ENCODE peak calls at places on chromosomes 11 and 22, in seven cellular contexts. U, A, T, G, R, L and Y are unnamed samples.

GRCh38 chr11:33478111-33478573 is 221.0 kb downstream of the HIPK3 start:
- DNase-seq in U (no peak), A (no peak), T (no peak), G (no peak), R (no peak), L (no peak), Y (no peak)

GRCh38 chr22:42299586-42300285 is 29.3 kb upstream of the TCF20 start:
- DNase-seq in U (peak; percentile 60), A (no peak), T (no peak), G (no peak), R (no peak), L (no peak), Y (no peak)

GRCh38 chr22:31144223-31144622 is 3.9 kb upstream of the PLA2G3 start:
- DNase-seq in U (no peak), A (peak; percentile 59), T (no peak), G (peak; percentile 15), R (no peak), L (no peak), Y (no peak)

GRCh38 chr11:1741741-1742140 is 8.7 kb downstream of the IFITM10 start:
- DNase-seq in U (no peak), A (no peak), T (no peak), G (no peak), R (no peak), L (no peak), Y (no peak)

GRCh38 chr11:108929241-108929640 is 264.4 kb downstream of the DDX10 start:
- DNase-seq in U (no peak), A (peak; percentile 93), T (peak; percentile 92), G (peak; percentile 98), R (no peak), L (peak; percentile 92), Y (no peak)

GRCh38 chr11:2778630-2779498 is 79.1 kb upstream of the KCNQ1OT1 start:
- DNase-seq in U (no peak), A (peak; percentile 30), T (peak; percentile 26), G (peak; percentile 65), R (no peak), L (peak; percentile 90), Y (peak; percentile 2)

GRCh38 chr11:67266424-67267187 is at the start of gene GRK2:
- DNase-seq in U (peak; percentile 55), A (no peak), T (peak; percentile 60), G (no peak), R (peak; percentile 63), L (peak; percentile 58), Y (peak; percentile 50)

GRCh38 chr11:96241351-96241841 is 101.6 kb downstream of the MAML2 start:
- DNase-seq in U (no peak), A (no peak), T (peak; percentile 22), G (no peak), R (no peak), L (no peak), Y (no peak)

GRCh38 chr11:77205467-77206263 is 77.6 kb downstream of the MYO7A start:
- DNase-seq in U (no peak), A (no peak), T (no peak), G (no peak), R (no peak), L (no peak), Y (peak; percentile 2)

GRCh38 chr11:75582935-75583709 is 21.1 kb downstream of the SERPINH1 start:
- DNase-seq in U (peak; percentile 66), A (no peak), T (peak; percentile 53), G (peak; percentile 60), R (peak; percentile 79), L (peak; percentile 73), Y (peak; percentile 88)

GRCh38 chr11:46348566-46348981 is 1.3 kb downstream of the DGKZ start:
- DNase-seq in U (no peak), A (no peak), T (no peak), G (no peak), R (no peak), L (no peak), Y (no peak)

GRCh38 chr11:32751381-32751780 is 43.1 kb downstream of the CCDC73 start:
- DNase-seq in U (no peak), A (no peak), T (no peak), G (no peak), R (no peak), L (no peak), Y (no peak)

GRCh38 chr11:1403721-1404460 is 14.2 kb downstream of the BRSK2 start:
- DNase-seq in U (no peak), A (no peak), T (no peak), G (no peak), R (no peak), L (no peak), Y (no peak)

GRCh38 chr11:5362017-5362625 is 10.8 kb downstream of the OR51B6 start:
- DNase-seq in U (no peak), A (no peak), T (no peak), G (peak; percentile 59), R (no peak), L (peak; percentile 9), Y (no peak)

GRCh38 chr11:4697583-4697982 is at the start of gene OR51E2:
- DNase-seq in U (no peak), A (peak; percentile 8), T (no peak), G (peak; percentile 2), R (no peak), L (no peak), Y (no peak)

GRCh38 chr11:112697371-112697770 is 263.8 kb upstream of the NCAM1 start:
- DNase-seq in U (no peak), A (no peak), T (no peak), G (no peak), R (no peak), L (no peak), Y (no peak)

GRCh38 chr11:59641156-59641555 is 25.6 kb upstream of the OSBP start:
- DNase-seq in U (no peak), A (no peak), T (no peak), G (no peak), R (no peak), L (no peak), Y (no peak)

GRCh38 chr22:40534379-40535188 is 101.9 kb downstream of the MRTFA start:
- DNase-seq in U (no peak), A (peak; percentile 52), T (no peak), G (peak; percentile 67), R (no peak), L (peak; percentile 57), Y (no peak)

GRCh38 chr11:20158597-20159257 is 1.5 kb downstream of the DBX1 start:
- DNase-seq in U (no peak), A (peak; percentile 44), T (peak; percentile 28), G (peak; percentile 47), R (peak; percentile 44), L (peak; percentile 76), Y (peak; percentile 81)

GRCh38 chr11:60880189-60880588 is 12.8 kb downstream of the ZP1 start:
- DNase-seq in U (no peak), A (no peak), T (no peak), G (no peak), R (no peak), L (no peak), Y (no peak)

GRCh38 chr22:46830001-46830715 is 67.7 kb downstream of the TBC1D22A start:
- DNase-seq in U (no peak), A (peak; percentile 14), T (peak; percentile 69), G (peak; percentile 77), R (no peak), L (peak; percentile 53), Y (no peak)

GRCh38 chr22:46830841-46831240 is 68.4 kb downstream of the TBC1D22A start:
- DNase-seq in U (no peak), A (no peak), T (peak; percentile 24), G (no peak), R (no peak), L (no peak), Y (no peak)

GRCh38 chr22:46835693-46836092 is 73.2 kb downstream of the TBC1D22A start:
- DNase-seq in U (no peak), A (no peak), T (no peak), G (no peak), R (no peak), L (no peak), Y (no peak)

GRCh38 chr22:46835288-46835687 is 72.8 kb downstream of the TBC1D22A start:
- DNase-seq in U (no peak), A (no peak), T (no peak), G (no peak), R (no peak), L (no peak), Y (no peak)

GRCh38 chr22:46833228-46833627 is 70.8 kb downstream of the TBC1D22A start:
- DNase-seq in U (no peak), A (peak; percentile 20), T (peak; percentile 44), G (peak; percentile 28), R (no peak), L (peak; percentile 47), Y (peak; percentile 44)
- TF ChIP-seq CTCF in U (no peak), A (peak; percentile 24), T (no peak), G (peak; percentile 39), R (no peak), L (peak; percentile 31), Y (no peak)

DNA sequence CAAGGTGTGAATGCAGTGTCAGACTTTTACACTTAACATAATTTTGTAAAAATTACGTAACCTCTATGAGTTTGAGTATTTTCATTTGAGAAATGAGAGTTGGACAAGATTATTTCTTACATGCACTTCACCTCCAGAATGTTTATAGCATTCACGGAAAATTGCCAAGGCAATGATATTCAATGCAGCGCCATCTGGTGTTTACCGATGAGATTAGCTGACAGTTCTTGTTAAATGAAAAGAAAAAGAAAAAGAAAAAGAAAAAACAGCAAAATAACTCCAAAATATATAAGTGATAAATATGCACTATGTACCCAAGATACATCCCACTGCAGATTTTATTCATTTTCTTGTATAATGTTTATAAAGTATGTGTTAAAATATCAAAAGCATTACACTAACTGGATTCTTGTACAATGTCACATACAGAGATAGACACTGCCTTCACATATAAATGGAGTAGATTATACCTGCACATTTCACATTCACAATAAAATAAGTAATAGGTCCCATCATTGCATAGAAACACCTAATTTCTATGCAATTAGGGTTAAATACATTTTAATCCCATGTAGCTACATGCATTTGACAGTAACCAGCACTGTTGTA is 976.3 kb upstream of the FAT3 start:
- DNase-seq in U (no peak), A (peak; percentile 29), T (peak; percentile 57), G (no peak), R (no peak), L (peak; percentile 53), Y (peak; percentile 35)
- TF ChIP-seq CTCF in U (no peak), A (peak; percentile 71), T (peak; percentile 75), G (peak; percentile 71), R (peak; percentile 61), L (peak; percentile 47), Y (peak; percentile 78)

DNA sequence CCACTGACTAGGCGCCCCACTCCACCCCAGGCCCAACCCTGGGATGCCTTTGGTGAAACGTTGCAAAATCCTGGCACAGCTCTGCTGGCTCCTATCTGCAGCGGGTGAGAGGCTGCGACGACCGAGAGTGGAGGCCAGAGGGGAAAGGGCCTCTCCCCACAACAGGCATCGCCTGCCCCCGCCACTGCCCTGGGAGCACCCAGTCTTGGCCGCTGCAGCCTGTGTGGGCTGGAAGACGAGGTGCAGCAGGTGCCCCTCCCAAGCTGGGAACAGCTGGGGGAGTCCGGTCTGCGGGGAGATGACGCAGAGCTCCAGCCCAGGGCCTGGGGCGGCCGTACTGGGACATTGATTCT is 4.2 kb upstream of the PIM3 start:
- DNase-seq in U (peak; percentile 15), A (no peak), T (no peak), G (no peak), R (no peak), L (no peak), Y (no peak)
- TF ChIP-seq CTCF in U (no peak), A (no peak), T (no peak), G (no peak), R (no peak), L (no peak), Y (no peak)

DNA sequence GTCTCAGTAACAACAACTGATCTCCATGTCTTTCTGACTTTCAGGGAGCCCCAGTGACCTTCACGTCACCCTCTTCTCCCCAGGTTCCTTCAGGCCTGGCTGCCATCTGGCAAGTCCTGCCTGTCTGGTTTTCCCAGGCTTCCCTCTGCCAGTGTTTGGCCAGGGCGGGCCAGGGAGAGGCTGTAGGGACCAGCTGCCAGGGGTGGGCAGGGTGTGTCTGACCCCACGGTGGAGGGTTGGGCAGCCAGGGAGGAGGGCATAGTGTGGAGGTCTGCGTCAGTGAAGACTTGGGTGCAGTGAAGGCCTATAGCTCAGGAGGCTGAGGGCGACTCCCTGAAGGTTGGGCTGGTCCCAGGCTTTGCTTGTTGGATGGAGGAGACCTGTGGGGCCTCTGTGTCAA is 11.9 kb upstream of the MRGPRX2 start:
- DNase-seq in U (no peak), A (no peak), T (no peak), G (no peak), R (no peak), L (no peak), Y (no peak)
- TF ChIP-seq CTCF in U (no peak), A (no peak), T (no peak), G (no peak), R (no peak), L (no peak), Y (no peak)